ENCODE peak calls at places on chromosomes 5 and 9, in five cellular contexts. L, U, D, Z and M are unnamed samples.

GRCh38 chr9:123002754-123003153 is 30.7 kb upstream of the GPR21 start:
- DNase-seq in D (no peak), U (no peak), Z (no peak), L (no peak), M (no peak)

GRCh38 chr5:143101740-143102386 is 301.6 kb downstream of the NR3C1 start:
- DNase-seq in D (no peak), L (no peak), Z (no peak), U (no peak), M (no peak)

GRCh38 chr9:76216161-76216649 is 178.0 kb downstream of the RFK start:
- DNase-seq in Z (peak), U (no peak), L (no peak), D (peak), M (no peak)

GRCh38 chr9:82599550-82599949 is 463.4 kb downstream of the RASEF start:
- DNase-seq in U (no peak), L (no peak), D (no peak), Z (no peak), M (no peak)

GRCh38 chr5:116395178-116395577 is 179.4 kb downstream of the SEMA6A start:
- DNase-seq in D (no peak), U (no peak), L (no peak), Z (no peak), M (no peak)

GRCh38 chr5:149886060-149886459 is 58.5 kb downstream of the PDE6A start:
- DNase-seq in L (no peak), U (no peak), D (no peak), Z (no peak), M (no peak)

GRCh38 chr5:54460181-54460919 is 4.9 kb downstream of the HSPB3 start:
- DNase-seq in Z (no peak), L (no peak), D (no peak), U (no peak), M (no peak)

GRCh38 chr5:80931423-80931822 is 28.7 kb upstream of the RASGRF2 start:
- DNase-seq in L (no peak), U (no peak), Z (no peak), D (no peak), M (no peak)

GRCh38 chr5:135488727-135489465 is 36.7 kb upstream of the TIFAB start:
- DNase-seq in L (no peak), D (peak), Z (peak), U (no peak), M (no peak)

GRCh38 chr5:140327589-140327988 is 18.8 kb downstream of the HBEGF start:
- DNase-seq in U (no peak), Z (no peak), L (no peak), D (no peak), M (no peak)

GRCh38 chr5:82862247-82862646 is 214.9 kb downstream of the TMEM167A start:
- DNase-seq in D (no peak), L (no peak), U (no peak), Z (no peak), M (no peak)

GRCh38 chr5:139294372-139295165 is 1.0 kb downstream of the MATR3 start:
- DNase-seq in Z (peak), L (peak), D (peak), U (peak), M (peak)

GRCh38 chr9:124264812-124265211 is 7.1 kb downstream of the NEK6 start:
- DNase-seq in Z (no peak), L (no peak), D (no peak), U (no peak), M (peak)

GRCh38 chr5:90479611-90480385 is 5.1 kb downstream of the POLR3G start:
- DNase-seq in D (no peak), U (no peak), L (no peak), Z (no peak), M (no peak)

GRCh38 chr5:66518753-66519152 is 77.4 kb upstream of the MAST4 start:
- DNase-seq in U (no peak), Z (peak), L (no peak), D (no peak), M (no peak)

GRCh38 chr9:117783828-117784227 is 79.6 kb downstream of the TLR4 start:
- DNase-seq in Z (no peak), D (no peak), L (no peak), U (no peak), M (no peak)

GRCh38 chr5:177087707-177088005 is 941 bp downstream of the FGFR4 start:
- DNase-seq in U (no peak), L (no peak), Z (no peak), D (no peak), M (no peak)

GRCh38 chr5:124736111-124736813 is 10.2 kb downstream of the ZNF608 start:
- DNase-seq in D (peak), U (no peak), Z (no peak), L (no peak), M (no peak)

GRCh38 chr5:42583322-42583721 is 160.1 kb downstream of the GHR start:
- DNase-seq in U (no peak), Z (peak), D (peak), L (peak), M (no peak)

GRCh38 chr9:115939065-115939765 is 214.4 kb upstream of the PAPPA start:
- DNase-seq in Z (no peak), L (no peak), D (no peak), U (no peak), M (no peak)

GRCh38 chr9:128920381-128921058 is at the start of gene PHYHD1:
- DNase-seq in Z (no peak), U (no peak), L (no peak), D (no peak), M (no peak)

GRCh38 chr9:3497857-3498256 is 27.9 kb downstream of the RFX3 start:
- DNase-seq in D (no peak), L (no peak), U (no peak), Z (no peak), M (no peak)

GRCh38 chr9:137163101-137163661 is 6.7 kb downstream of the LRRC26 start:
- DNase-seq in L (no peak), U (no peak), Z (no peak), D (no peak), M (no peak)

GRCh38 chr5:181217805-181218065 is 5.3 kb upstream of the TRIM41 start:
- DNase-seq in Z (peak), U (no peak), D (no peak), L (peak), M (no peak)

GRCh38 chr5:87151547-87151946 is 116.1 kb upstream of the RASA1 start:
- DNase-seq in L (no peak), U (no peak), Z (no peak), D (peak), M (no peak)

GRCh38 chr9:72473474-72474241 is 47.8 kb upstream of the TMC1 start:
- DNase-seq in Z (no peak), L (no peak), D (no peak), U (no peak), M (no peak)

GRCh38 chr9:101536938-101537337 is 3.3 kb downstream of the RNF20 start:
- DNase-seq in D (no peak), Z (peak), U (no peak), L (no peak), M (no peak)

GRCh38 chr5:1847611-1848010 is 35.1 kb downstream of the IRX4 start:
- DNase-seq in L (no peak), Z (no peak), U (no peak), D (no peak), M (no peak)

GRCh38 chr5:109354761-109355160 is 55.0 kb downstream of the PJA2 start:
- DNase-seq in D (no peak), Z (no peak), U (no peak), L (no peak), M (no peak)

GRCh38 chr9:93668261-93668871 is 92.0 kb downstream of the PHF2 start:
- DNase-seq in D (no peak), Z (no peak), U (peak), L (no peak), M (no peak)

GRCh38 chr5:167049771-167050567 is 1241.5 kb upstream of the WWC1 start:
- DNase-seq in D (no peak), L (no peak), Z (no peak), U (no peak), M (no peak)

GRCh38 chr5:167051369-167051768 is 1240.1 kb upstream of the WWC1 start:
- DNase-seq in Z (no peak), U (no peak), D (no peak), L (no peak), M (no peak)

GRCh38 chr5:167050568-167051214 is 1240.8 kb upstream of the WWC1 start:
- DNase-seq in L (no peak), D (no peak), Z (no peak), U (no peak), M (no peak)

GRCh38 chr5:167049043-167049663 is 1242.3 kb upstream of the WWC1 start:
- DNase-seq in L (peak), U (no peak), Z (peak), D (no peak), M (no peak)
- TF ChIP-seq CTCF in L (peak), U (no peak), Z (peak), D (no peak), M (no peak)

DNA sequence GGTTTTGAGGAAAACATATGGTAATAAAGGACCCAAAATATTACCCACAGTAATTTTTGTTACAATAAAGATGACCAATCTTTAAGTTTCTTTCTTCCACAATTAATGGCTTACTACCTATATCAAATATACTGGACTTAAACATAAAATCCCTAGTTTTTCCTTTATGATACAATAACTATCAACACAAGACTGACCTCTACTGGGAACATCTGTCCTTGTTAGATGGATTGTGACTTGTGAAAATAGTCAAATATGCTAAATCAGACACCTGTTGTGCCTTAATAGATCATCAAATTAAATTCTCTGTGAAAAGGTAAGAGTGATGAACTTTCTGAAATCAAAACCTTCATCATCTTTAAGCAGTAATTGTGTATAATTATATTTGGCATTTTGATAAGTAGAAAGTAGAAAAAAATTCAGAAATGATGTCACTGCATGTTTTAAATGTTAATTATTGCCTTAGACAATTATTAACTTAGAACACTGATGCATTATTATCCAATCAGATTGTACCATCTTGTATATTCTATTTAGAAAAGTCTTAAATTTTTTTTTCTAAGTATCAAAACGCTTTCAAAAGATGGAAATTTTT is 113.6 kb downstream of the DEPDC1B start:
- DNase-seq in D (no peak), L (no peak), U (no peak), Z (peak), M (no peak)
- TF ChIP-seq CTCF in D (peak), L (no peak), U (no peak), Z (peak), M (no peak)

DNA sequence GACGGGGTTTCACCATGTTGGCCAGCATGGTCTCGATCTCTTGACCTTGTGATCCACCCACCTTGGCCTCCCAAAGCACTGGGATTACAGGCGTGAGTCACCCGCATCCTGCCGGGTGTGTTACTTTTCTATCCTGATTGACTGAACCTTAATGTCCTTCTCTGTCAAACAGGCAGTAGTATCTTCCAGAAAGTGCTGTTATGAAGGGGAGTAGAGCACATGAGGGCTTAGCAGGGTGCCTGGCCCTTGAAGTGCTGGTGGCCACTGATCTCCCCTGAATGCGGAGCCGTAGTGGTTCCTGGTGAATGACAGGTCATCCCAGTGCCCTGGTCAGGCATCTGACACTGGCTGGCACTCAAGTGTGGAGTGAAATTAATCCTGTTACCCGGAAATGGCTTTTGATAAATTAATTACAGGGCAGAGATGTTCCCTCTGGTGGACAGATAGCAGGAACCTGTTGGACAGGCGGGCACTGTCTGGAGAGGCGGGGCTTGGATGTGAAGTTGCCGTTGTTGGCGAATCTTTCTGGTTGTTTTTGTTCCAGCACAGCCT is 28.4 kb downstream of the PRRC2B start:
- DNase-seq in U (no peak), Z (peak), D (no peak), L (peak), M (no peak)
- TF ChIP-seq CTCF in U (no peak), Z (no peak), D (no peak), L (no peak), M (no peak)

GRCh38 chr9:2116073-2116472 is 100.9 kb downstream of the SMARCA2 start:
- DNase-seq in Z (peak), L (peak), D (no peak), U (no peak), M (no peak)
- TF ChIP-seq CTCF in Z (no peak), L (peak), D (peak), U (no peak), M (no peak)

GRCh38 chr9:16039988-16040761 is 487.3 kb downstream of the CCDC171 start:
- DNase-seq in L (peak), Z (peak), D (no peak), U (no peak), M (no peak)

GRCh38 chr9:16044116-16044881 is 491.5 kb downstream of the CCDC171 start:
- DNase-seq in Z (peak), L (no peak), U (no peak), D (no peak), M (no peak)

GRCh38 chr9:16033921-16034320 is 481.1 kb downstream of the CCDC171 start:
- DNase-seq in Z (no peak), D (no peak), U (no peak), L (no peak), M (no peak)

GRCh38 chr9:16039103-16039987 is 486.5 kb downstream of the CCDC171 start:
- DNase-seq in D (no peak), U (no peak), Z (no peak), L (no peak), M (no peak)
- TF ChIP-seq CTCF in D (no peak), U (no peak), Z (no peak), L (no peak), M (no peak)

GRCh38 chr9:113591899-113592625 is 128.5 kb downstream of the RGS3 start:
- DNase-seq in D (no peak), L (no peak), Z (no peak), U (no peak), M (no peak)
- TF ChIP-seq CTCF in D (no peak), L (no peak), Z (no peak), U (no peak), M (no peak)

DNA sequence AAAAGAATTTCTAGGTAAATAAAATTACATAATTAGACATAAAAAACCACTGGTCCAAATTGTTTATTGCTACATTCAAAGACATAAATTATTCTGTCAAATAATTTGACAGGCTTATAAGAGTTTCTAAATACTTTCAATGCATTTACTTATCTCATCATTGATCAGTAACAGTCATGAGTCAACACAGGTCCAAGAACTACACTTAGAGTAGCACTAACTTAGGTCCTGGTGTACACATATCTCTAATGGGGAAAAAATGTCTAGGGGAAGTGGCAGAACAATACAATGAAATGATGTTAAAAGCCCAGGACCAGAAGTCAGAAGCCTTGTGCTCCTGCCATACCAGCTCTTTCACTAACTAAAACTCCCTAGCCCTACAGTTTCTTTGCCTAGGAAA is 96.5 kb upstream of the SLCO6A1 start:
- DNase-seq in Z (no peak), U (no peak), L (no peak), D (no peak), M (no peak)
- TF ChIP-seq CTCF in Z (no peak), U (no peak), L (no peak), D (no peak), M (no peak)